ENCODE peak calls at places on chromosomes 11 and 22, in nine cellular contexts. C is AG10803; R is epithelial cell of esophagus; X is adrenal gland; H is CD8-positive, alpha-beta T cell; E is stomach; V is astrocyte of the spinal cord; D is coronary artery; M is tibial nerve. P is an unnamed sample.

GRCh38 chr11:1466784-1467183 is 19.8 kb downstream of the MOB2 start:
- DNase-seq in C (no peak), R (no peak), X (no peak), H (no peak), E (no peak), V (no peak), D (no peak), M (no peak), P (no peak)

GRCh38 chr11:6200975-6201374 is 2.0 kb downstream of the OR52W1 start:
- DNase-seq in C (peak), R (peak), X (peak), H (no peak), E (peak), V (no peak), D (no peak), M (peak), P (no peak)

GRCh38 chr22:23556026-23556620 is 24.0 kb downstream of the IGLL1 start:
- DNase-seq in C (no peak), R (no peak), X (no peak), H (no peak), E (no peak), V (no peak), D (no peak), M (no peak), P (no peak)

GRCh38 chr11:27211370-27212127 is 151.5 kb downstream of the CCDC34 start:
- DNase-seq in C (no peak), R (no peak), X (no peak), H (no peak), E (no peak), V (no peak), D (no peak), M (no peak), P (no peak)

GRCh38 chr11:81237139-81237538 is 1496.5 kb downstream of the FAM181B start:
- DNase-seq in C (peak), R (peak), X (no peak), H (no peak), E (no peak), V (peak), D (no peak), M (no peak), P (no peak)

GRCh38 chr11:504053-504993 is 2.7 kb downstream of the RNH1 start:
- DNase-seq in C (peak), R (peak), X (peak), H (no peak), E (peak), V (peak), D (peak), M (no peak), P (no peak)

GRCh38 chr22:22977479-22978200 is 90.0 kb downstream of the IGLL5 start:
- DNase-seq in C (no peak), R (no peak), X (no peak), H (no peak), E (no peak), V (no peak), D (no peak), M (no peak), P (no peak)

GRCh38 chr11:97610000-97610399 is 1220.2 kb downstream of the JRKL start:
- DNase-seq in C (no peak), R (peak), X (no peak), H (no peak), E (no peak), V (no peak), D (no peak), M (no peak), P (no peak)

GRCh38 chr11:122698390-122698789 is 42.9 kb downstream of the UBASH3B start:
- DNase-seq in C (no peak), R (no peak), X (no peak), H (no peak), E (no peak), V (no peak), D (no peak), M (no peak), P (no peak)
- H3K4me3 ChIP-seq in C (no peak), R (no peak), X (no peak), H (peak), E (no peak), V (no peak), D (no peak), M (no peak), P (peak)

GRCh38 chr22:20405931-20406685 is 12.2 kb downstream of the ZNF74 start:
- DNase-seq in C (no peak), R (no peak), X (no peak), H (no peak), E (no peak), V (no peak), D (peak), M (no peak), P (no peak)
- H3K4me3 ChIP-seq in C (no peak), R (no peak), X (no peak), H (no peak), E (no peak), V (no peak), D (no peak), M (no peak), P (no peak)

DNA sequence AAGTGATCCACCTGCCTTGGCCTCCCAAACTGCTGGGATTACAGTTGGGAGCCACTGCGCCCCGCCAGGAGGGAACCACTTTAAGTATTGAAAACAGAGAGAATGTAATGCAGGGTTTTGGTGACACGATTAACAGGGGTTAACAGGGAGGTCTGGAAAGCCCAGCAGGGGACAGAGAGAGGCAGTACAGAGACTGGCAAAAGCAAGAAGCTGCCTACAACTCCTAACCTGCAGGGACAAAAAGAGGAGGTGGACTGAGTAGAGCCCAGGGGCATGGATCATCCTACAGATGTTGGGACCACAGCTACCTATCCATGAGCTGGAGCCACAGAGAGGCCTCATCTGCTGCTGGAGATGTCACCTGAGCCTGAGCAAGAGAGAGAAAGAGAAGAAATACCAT is 1.7 kb upstream of the SPINDOC start:
- DNase-seq in C (no peak), R (no peak), X (no peak), H (no peak), E (no peak), V (no peak), D (no peak), M (no peak), P (no peak)
- H3K4me3 ChIP-seq in C (no peak), R (no peak), X (no peak), H (no peak), E (no peak), V (no peak), D (no peak), M (no peak), P (no peak)

GRCh38 chr11:117175781-117176180 is 2.8 kb upstream of the SIDT2 start:
- DNase-seq in C (no peak), R (no peak), X (no peak), H (no peak), E (no peak), V (no peak), D (no peak), M (no peak), P (no peak)
- H3K4me3 ChIP-seq in C (no peak), R (no peak), X (no peak), H (no peak), E (no peak), V (no peak), D (no peak), M (no peak), P (no peak)

GRCh38 chr11:35632301-35632700 is 14.0 kb downstream of the FJX1 start:
- DNase-seq in C (peak), R (peak), X (no peak), H (no peak), E (no peak), V (peak), D (no peak), M (no peak), P (no peak)

GRCh38 chr11:35639591-35640179 is 21.4 kb downstream of the FJX1 start:
- DNase-seq in C (no peak), R (peak), X (no peak), H (no peak), E (no peak), V (no peak), D (no peak), M (no peak), P (no peak)

GRCh38 chr11:35641206-35641885 is 21.2 kb upstream of the TRIM44 start:
- DNase-seq in C (no peak), R (no peak), X (no peak), H (no peak), E (no peak), V (no peak), D (no peak), M (no peak), P (no peak)

GRCh38 chr11:35633827-35634226 is 15.6 kb downstream of the FJX1 start:
- DNase-seq in C (no peak), R (no peak), X (no peak), H (no peak), E (no peak), V (no peak), D (no peak), M (no peak), P (no peak)

DNA sequence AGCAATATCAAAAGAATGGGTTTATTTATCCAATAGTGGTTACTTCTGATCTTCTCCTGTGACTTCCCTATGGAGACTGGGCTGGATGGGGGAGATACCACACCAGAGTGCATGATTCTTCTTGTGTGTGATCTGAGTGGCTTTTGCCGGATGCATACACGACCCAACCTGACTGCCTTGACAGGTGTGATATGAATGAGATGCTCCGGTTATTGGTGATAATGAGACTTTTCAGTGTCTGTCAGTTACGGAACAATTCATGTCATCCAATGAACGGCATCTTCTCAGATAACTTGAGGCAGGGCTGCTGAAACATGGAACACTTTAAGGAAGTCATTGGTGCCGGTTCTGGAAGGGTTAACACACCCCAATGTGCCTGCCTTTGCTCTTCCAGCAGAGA is 17.7 kb downstream of the FJX1 start:
- DNase-seq in C (no peak), R (no peak), X (no peak), H (no peak), E (no peak), V (no peak), D (no peak), M (no peak), P (no peak)
- H3K4me3 ChIP-seq in C (no peak), R (no peak), X (no peak), H (no peak), E (no peak), V (no peak), D (no peak), M (no peak), P (no peak)